ENCODE peak calls at places on chromosomes 16 and 17, in eight cellular contexts. N is activated naive CD8-positive, alpha-beta T cell treated with anti-CD3 and anti-CD28 coated beads, Interleukin-2, amount 50 U/mL, for 24 hours; M is HuH-7.5; T is T-helper 1 cell; J is kidney tubule cell; Y is stimulated activated CD4-positive, alpha-beta T cell treated with anti-CD3 and anti-CD28 coated beads, Interleukin-1b, Interleukin-23, amount 100 ng/mL, for 1 hour; G is right lobe of liver; Q is ELR. Z is an unnamed sample.

GRCh38 chr16:4487955-4488481 is 11.8 kb downstream of the HMOX2 start:
- DNase-seq in N (no peak), M (no peak), T (no peak), J (peak; percentile 79), Y (no peak), G (no peak), Q (peak; percentile 40), Z (no peak)

GRCh38 chr16:68512183-68512582 is 26.9 kb upstream of the ZFP90 start:
- DNase-seq in N (no peak), M (no peak), T (no peak), J (no peak), Y (no peak), G (no peak), Q (no peak), Z (no peak)

GRCh38 chr16:86740298-86740697 is 161.9 kb downstream of the FOXL1 start:
- DNase-seq in N (no peak), M (no peak), T (no peak), J (no peak), Y (no peak), G (no peak), Q (no peak), Z (no peak)

GRCh38 chr17:80566054-80566400 is 21.4 kb downstream of the RPTOR start:
- DNase-seq in N (no peak), M (no peak), T (no peak), J (no peak), Y (no peak), G (no peak), Q (no peak), Z (no peak)

GRCh38 chr16:88430524-88431446 is 22.3 kb upstream of the ZFPM1 start:
- DNase-seq in N (peak; percentile 50), M (no peak), T (no peak), J (peak; percentile 24), Y (no peak), G (no peak), Q (no peak), Z (no peak)

GRCh38 chr17:7042507-7043194 is 1.2 kb downstream of the SLC16A11 start:
- DNase-seq in N (peak; percentile 57), M (no peak), T (no peak), J (no peak), Y (no peak), G (no peak), Q (no peak), Z (no peak)

GRCh38 chr16:54545890-54546476 is 259.4 kb upstream of the IRX3 start:
- DNase-seq in N (no peak), M (no peak), T (no peak), J (no peak), Y (no peak), G (no peak), Q (no peak), Z (no peak)

GRCh38 chr16:67723151-67723915 is 4.2 kb upstream of the GFOD2 start:
- DNase-seq in N (no peak), M (no peak), T (no peak), J (peak; percentile 91), Y (no peak), G (no peak), Q (peak; percentile 95), Z (no peak)

GRCh38 chr16:13919330-13919682 is 648 bp upstream of the ERCC4 start:
- DNase-seq in N (no peak), M (peak; percentile 16), T (no peak), J (peak; percentile 61), Y (no peak), G (no peak), Q (peak; percentile 72), Z (peak; percentile 70)

GRCh38 chr17:80999224-81000088 is 7.8 kb downstream of the CHMP6 start:
- DNase-seq in N (no peak), M (no peak), T (no peak), J (no peak), Y (no peak), G (no peak), Q (no peak), Z (no peak)

GRCh38 chr17:75047398-75048098 is 523 bp downstream of the KCTD2 start:
- DNase-seq in N (peak; percentile 49), M (no peak), T (no peak), J (no peak), Y (no peak), G (peak; percentile 60), Q (peak; percentile 37), Z (no peak)

GRCh38 chr16:86046026-86046713 is 147.2 kb downstream of the IRF8 start:
- DNase-seq in N (no peak), M (no peak), T (no peak), J (no peak), Y (no peak), G (no peak), Q (no peak), Z (no peak)

GRCh38 chr16:89195521-89196171 is 4.7 kb downstream of the SLC22A31 start:
- DNase-seq in N (no peak), M (no peak), T (no peak), J (no peak), Y (no peak), G (no peak), Q (no peak), Z (no peak)

GRCh38 chr17:7839890-7840260 is 5.9 kb downstream of the KDM6B start:
- DNase-seq in N (no peak), M (no peak), T (no peak), J (no peak), Y (no peak), G (no peak), Q (peak; percentile 72), Z (peak; percentile 28)

GRCh38 chr16:3810198-3810664 is 70.3 kb downstream of the CREBBP start:
- DNase-seq in N (no peak), M (no peak), T (no peak), J (peak; percentile 26), Y (no peak), G (no peak), Q (no peak), Z (no peak)

GRCh38 chr17:35895602-35896001 is 15.4 kb upstream of the CCL5 start:
- DNase-seq in N (no peak), M (no peak), T (no peak), J (no peak), Y (no peak), G (no peak), Q (no peak), Z (no peak)

GRCh38 chr17:78747479-78747878 is 34.6 kb downstream of the CYTH1 start:
- DNase-seq in N (no peak), M (no peak), T (no peak), J (no peak), Y (no peak), G (no peak), Q (peak; percentile 39), Z (no peak)

GRCh38 chr16:255183-255582 is 20.6 kb downstream of the RGS11 start:
- DNase-seq in N (no peak), M (no peak), T (no peak), J (no peak), Y (no peak), G (no peak), Q (no peak), Z (no peak)

GRCh38 chr16:57899771-57900661 is 70.9 kb downstream of the CNGB1 start:
- DNase-seq in N (peak; percentile 81), M (peak; percentile 50), T (peak; percentile 47), J (peak; percentile 68), Y (peak; percentile 65), G (peak; percentile 78), Q (peak; percentile 75), Z (peak; percentile 60)

GRCh38 chr16:87580855-87581261 is 21.4 kb upstream of the JPH3 start:
- DNase-seq in N (peak; percentile 40), M (no peak), T (no peak), J (peak; percentile 83), Y (no peak), G (no peak), Q (peak; percentile 84), Z (no peak)

GRCh38 chr16:87784812-87785211 is 19.0 kb upstream of the KLHDC4 start:
- DNase-seq in N (no peak), M (peak; percentile 63), T (no peak), J (peak; percentile 75), Y (no peak), G (peak; percentile 61), Q (peak; percentile 60), Z (peak; percentile 63)

Z was measured in HepG2.